ENCODE peak calls at places on chromosomes 1 and 21, in nine cellular contexts. M, B, N, W, K, Q, G, I and J are unnamed samples.

GRCh38 chr1:204319462-204319861 is 40.3 kb downstream of the PLEKHA6 start:
- DNase-seq in G (no peak), W (no peak), Q (peak), M (peak), B (no peak), K (peak), I (peak), N (peak), J (no peak)

GRCh38 chr1:147603986-147604385 is 62.7 kb downstream of the BCL9 start:
- DNase-seq in Q (no peak), K (no peak), B (no peak), G (no peak), W (no peak), I (no peak), M (no peak), N (no peak), J (no peak)

GRCh38 chr1:160205974-160206369 is 788 bp downstream of the PEA15 start:
- DNase-seq in G (no peak), N (peak), Q (no peak), I (no peak), B (peak), K (peak), M (peak), W (no peak), J (no peak)

GRCh38 chr1:41890841-41891311 is 27.8 kb downstream of the HIVEP3 start:
- DNase-seq in Q (no peak), N (no peak), G (no peak), M (peak), B (no peak), W (no peak), I (no peak), K (peak), J (no peak)

GRCh38 chr1:205791568-205792180 is 16.4 kb upstream of the RAB29 start:
- DNase-seq in I (peak), N (peak), W (peak), K (peak), M (peak), B (peak), G (peak), Q (no peak), J (peak)

GRCh38 chr1:68970571-68970970 is 473.7 kb upstream of the DEPDC1 start:
- DNase-seq in W (no peak), K (no peak), N (no peak), I (no peak), B (no peak), G (no peak), M (no peak), Q (no peak), J (no peak)

GRCh38 chr1:161216945-161217712 is 2.0 kb downstream of the FCER1G start:
- DNase-seq in M (peak), K (peak), I (no peak), B (no peak), N (peak), W (no peak), G (no peak), Q (peak), J (no peak)

GRCh38 chr21:28729887-28730286 is 262.8 kb downstream of the LTN1 start:
- DNase-seq in B (no peak), W (no peak), G (no peak), K (no peak), Q (no peak), I (no peak), M (no peak), N (no peak), J (no peak)

GRCh38 chr1:91569411-91570104 is 68.9 kb downstream of the CDC7 start:
- DNase-seq in N (peak), M (peak), W (no peak), I (no peak), B (no peak), G (no peak), Q (peak), K (peak), J (no peak)

GRCh38 chr1:176694713-176695112 is 231.7 kb downstream of the PAPPA2 start:
- DNase-seq in Q (no peak), B (no peak), I (no peak), K (no peak), W (peak), N (no peak), G (no peak), M (no peak), J (no peak)

GRCh38 chr1:54267815-54268551 is 68.0 kb downstream of the MRPL37 start:
- DNase-seq in K (no peak), G (no peak), W (no peak), Q (no peak), N (no peak), I (no peak), B (no peak), M (no peak), J (no peak)

GRCh38 chr1:158819461-158820443 is 11.4 kb upstream of the MNDA start:
- DNase-seq in I (no peak), Q (no peak), B (no peak), M (peak), K (peak), W (no peak), G (no peak), N (peak), J (no peak)

GRCh38 chr21:34074283-34075098 is 1.1 kb downstream of the MRPS6 start:
- DNase-seq in N (no peak), Q (no peak), I (no peak), M (no peak), B (peak), K (peak), G (peak), W (no peak), J (no peak)

GRCh38 chr1:57839067-57839466 is 415.2 kb upstream of the DAB1 start:
- DNase-seq in I (no peak), G (no peak), M (no peak), K (peak), B (no peak), N (no peak), Q (no peak), W (no peak), J (no peak)

GRCh38 chr1:167101754-167102153 is 7.9 kb downstream of the STYXL2 start:
- DNase-seq in G (no peak), W (no peak), B (no peak), I (no peak), N (no peak), Q (no peak), M (no peak), K (no peak), J (no peak)